ENCODE peak calls at places on chromosomes 16 and 17, in four cellular contexts. E is transverse colon, K is SK-N-SH, I is HCT116. S is an unnamed sample.

GRCh38 chr17:78022425-78022824 is 63.9 kb downstream of the TNRC6C start:
- DNase-seq in E (no peak), K (no peak), I (no peak), S (no peak)

GRCh38 chr17:38430822-38431221 is 2.6 kb downstream of the ARHGAP23 start:
- DNase-seq in E (no peak), K (no peak), I (no peak), S (no peak)

GRCh38 chr16:66150691-66151090 is 215.8 kb upstream of the CDH5 start:
- DNase-seq in E (peak; percentile 13), K (no peak), I (no peak), S (no peak)

GRCh38 chr16:31099860-31100638 is 5.5 kb upstream of the VKORC1 start:
- DNase-seq in E (no peak), K (no peak), I (no peak), S (no peak)

GRCh38 chr16:14364386-14365199 is 265.5 kb downstream of the PARN start:
- DNase-seq in E (no peak), K (no peak), I (peak; percentile 46), S (peak; percentile 62)

GRCh38 chr17:38349097-38349904 is 2.3 kb upstream of the SOCS7 start:
- DNase-seq in E (peak; percentile 90), K (peak; percentile 78), I (peak; percentile 56), S (peak; percentile 85)

GRCh38 chr17:28394717-28395116 is 11.3 kb downstream of the SLC46A1 start:
- DNase-seq in E (no peak), K (no peak), I (no peak), S (no peak)

GRCh38 chr17:63916566-63917185 is 2.0 kb downstream of the GH1 start:
- DNase-seq in E (no peak), K (no peak), I (no peak), S (no peak)

GRCh38 chr16:78258651-78259050 is 159.2 kb downstream of the WWOX start:
- DNase-seq in E (no peak), K (no peak), I (no peak), S (no peak)

GRCh38 chr17:64040201-64040600 is 19.8 kb upstream of the ICAM2 start:
- DNase-seq in E (peak; percentile 27), K (no peak), I (no peak), S (no peak)

GRCh38 chr17:2239882-2240430 is 63.6 kb downstream of the SMG6 start:
- DNase-seq in E (peak; percentile 60), K (no peak), I (no peak), S (no peak)

GRCh38 chr17:68509151-68510057 is 2.8 kb upstream of the PRKAR1A start:
- DNase-seq in E (peak; percentile 58), K (no peak), I (no peak), S (peak; percentile 22)

GRCh38 chr16:27235055-27235937 is 32.0 kb downstream of the KDM8 start:
- DNase-seq in E (peak; percentile 92), K (peak; percentile 71), I (peak; percentile 37), S (no peak)

GRCh38 chr17:61478790-61479492 is 26.7 kb downstream of the TBX4 start:
- DNase-seq in E (no peak), K (no peak), I (no peak), S (no peak)

GRCh38 chr16:76157629-76158028 is 119.6 kb upstream of the CNTNAP4 start:
- DNase-seq in E (no peak), K (no peak), I (no peak), S (no peak)

GRCh38 chr16:18037051-18037450 is 299.5 kb downstream of the NPIPA8 start:
- DNase-seq in E (no peak), K (no peak), I (no peak), S (no peak)

GRCh38 chr17:21353326-21354010 is 22.7 kb upstream of the KCNJ12 start:
- DNase-seq in E (no peak), K (no peak), I (no peak), S (no peak)

GRCh38 chr17:66468241-66469087 is 166.1 kb downstream of the PRKCA start:
- DNase-seq in E (no peak), K (no peak), I (no peak), S (no peak)

GRCh38 chr17:62592305-62593099 is 35.0 kb upstream of the MRC2 start:
- DNase-seq in E (no peak), K (no peak), I (no peak), S (no peak)

GRCh38 chr16:22300427-22301071 is 3.3 kb downstream of the POLR3E start:
- DNase-seq in E (peak; percentile 66), K (peak; percentile 76), I (no peak), S (no peak)

GRCh38 chr17:74935585-74936469 is at the start of gene OTOP3:
- DNase-seq in E (no peak), K (peak; percentile 81), I (no peak), S (no peak)

GRCh38 chr17:76691379-76692191 is 19.2 kb downstream of the MXRA7 start:
- DNase-seq in E (no peak), K (no peak), I (no peak), S (no peak)

GRCh38 chr16:67542464-67542863 is 13.8 kb downstream of the RIPOR1 start:
- DNase-seq in E (peak; percentile 55), K (peak; percentile 85), I (peak; percentile 59), S (peak; percentile 49)

GRCh38 chr16:59296002-59296401 is 561.9 kb upstream of the GOT2 start:
- DNase-seq in E (no peak), K (no peak), I (no peak), S (no peak)

GRCh38 chr17:27446569-27447301 is 9.5 kb upstream of the KSR1 start:
- DNase-seq in E (no peak), K (peak; percentile 54), I (no peak), S (no peak)

GRCh38 chr17:37478187-37478586 is 11.5 kb upstream of the DUSP14 start:
- DNase-seq in E (no peak), K (no peak), I (no peak), S (no peak)

GRCh38 chr17:80961516-80961915 is 30.1 kb upstream of the CHMP6 start:
- DNase-seq in E (no peak), K (no peak), I (no peak), S (peak; percentile 72)
- TF ChIP-seq POLR2AphosphoS5 in E (no peak), K (no peak), I (no peak), S (no peak)

GRCh38 chr16:70800306-70800705 is 652 bp downstream of the VAC14 start:
- DNase-seq in E (no peak), K (no peak), I (no peak), S (no peak)
- TF ChIP-seq POLR2AphosphoS5 in E (no peak), K (no peak), I (no peak), S (no peak)

GRCh38 chr16:81748476-81749198 is 30.5 kb upstream of the PLCG2 start:
- DNase-seq in E (no peak), K (no peak), I (no peak), S (no peak)

GRCh38 chr16:81746566-81746965 is 32.5 kb upstream of the PLCG2 start:
- DNase-seq in E (no peak), K (no peak), I (no peak), S (no peak)

GRCh38 chr16:81744911-81745310 is 34.2 kb upstream of the PLCG2 start:
- DNase-seq in E (no peak), K (no peak), I (no peak), S (no peak)

GRCh38 chr16:81744385-81744784 is 34.7 kb upstream of the PLCG2 start:
- DNase-seq in E (no peak), K (no peak), I (no peak), S (no peak)

GRCh38 chr16:81745704-81746558 is 33.2 kb upstream of the PLCG2 start:
- DNase-seq in E (peak; percentile 75), K (peak; percentile 87), I (peak; percentile 42), S (peak; percentile 71)
- TF ChIP-seq POLR2AphosphoS5 in E (no peak), K (peak; percentile 56), I (peak; percentile 90), S (no peak)

GRCh38 chr17:70138309-70138865 is 30.9 kb upstream of the KCNJ2 start:
- DNase-seq in E (no peak), K (no peak), I (no peak), S (no peak)

GRCh38 chr17:70134777-70135176 is 34.6 kb upstream of the KCNJ2 start:
- DNase-seq in E (no peak), K (no peak), I (no peak), S (no peak)

GRCh38 chr17:70136131-70136530 is 33.2 kb upstream of the KCNJ2 start:
- DNase-seq in E (no peak), K (no peak), I (no peak), S (no peak)

GRCh38 chr17:70139449-70139993 is 29.8 kb upstream of the KCNJ2 start:
- DNase-seq in E (no peak), K (no peak), I (no peak), S (no peak)

DNA sequence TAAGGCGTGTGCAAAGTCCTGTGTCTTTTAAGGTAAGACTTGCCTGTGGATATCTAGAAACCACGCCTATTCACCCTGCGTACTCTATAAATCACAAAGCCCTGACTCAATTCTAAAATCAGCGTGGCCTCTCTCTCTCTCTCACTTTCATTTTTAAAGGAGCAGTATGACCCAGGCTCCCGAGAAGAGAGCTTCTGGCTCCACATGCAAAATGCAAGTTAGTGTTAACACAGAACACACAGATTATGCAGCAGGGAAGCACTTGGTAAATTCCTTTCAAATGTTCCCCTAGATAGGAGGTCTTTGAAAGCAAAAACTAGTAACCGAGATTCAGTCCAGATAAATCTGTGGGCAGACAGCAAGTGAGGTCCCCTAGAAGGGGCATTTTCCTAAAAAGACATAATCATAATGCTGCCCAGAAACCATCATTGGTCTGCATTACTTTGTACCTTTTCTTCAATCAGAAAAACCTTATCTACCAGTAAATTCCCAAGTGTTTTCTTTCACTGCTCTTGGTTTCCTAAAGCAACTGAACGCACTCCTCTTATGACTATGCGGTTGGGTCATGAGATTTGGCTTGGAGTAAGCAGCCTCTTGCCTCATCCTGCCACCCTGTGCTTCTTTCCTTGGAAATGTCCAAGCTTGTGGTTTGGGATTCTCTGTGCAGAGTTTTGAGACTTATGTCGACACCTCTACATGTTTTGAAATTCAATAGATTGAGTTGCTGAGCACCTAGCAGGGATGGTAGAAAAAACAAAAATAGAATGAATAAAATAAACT is 31.7 kb upstream of the KCNJ2 start:
- DNase-seq in E (peak; percentile 32), K (no peak), I (no peak), S (peak; percentile 73)
- TF ChIP-seq POLR2AphosphoS5 in E (peak; percentile 42), K (no peak), I (no peak), S (no peak)

GRCh38 chr17:16944334-16945140 is 27.4 kb downstream of the TNFRSF13B start:
- DNase-seq in E (no peak), K (no peak), I (no peak), S (no peak)
- TF ChIP-seq POLR2AphosphoS5 in E (no peak), K (no peak), I (no peak), S (no peak)

DNA sequence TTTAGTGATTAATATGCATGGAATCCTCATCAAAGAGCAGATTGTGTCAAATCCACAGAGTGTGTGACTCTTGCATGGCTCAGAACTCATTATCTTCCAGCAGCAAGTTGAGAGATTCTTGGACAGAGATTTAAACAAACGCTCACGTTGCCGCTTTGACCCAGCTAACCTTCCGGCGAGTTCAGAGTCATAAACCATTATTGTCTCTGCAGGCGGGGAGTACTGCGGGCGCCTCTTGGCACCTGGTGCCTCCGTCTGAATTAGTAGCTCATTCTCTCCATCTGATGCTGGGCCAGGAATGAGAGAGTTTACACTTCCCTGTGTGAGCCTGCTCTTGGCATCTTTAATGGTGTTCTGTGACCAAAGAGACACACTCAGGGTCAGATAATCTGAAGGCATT is 138.6 kb upstream of the WSCD1 start:
- DNase-seq in E (peak; percentile 11), K (no peak), I (no peak), S (no peak)
- TF ChIP-seq POLR2AphosphoS5 in E (no peak), K (no peak), I (no peak), S (no peak)

S was measured in upper lobe of left lung.